ENCODE peak calls at places on chromosomes 7 and 10, in seven cellular contexts. R is Calu3; L is fibroblast of gingiva; S is effector CD4-positive, alpha-beta T cell; Q is NCI-H748 treated with DMSO at 0.1 percent for 48 hours; W is breast epithelium; O is AML-193. D is an unnamed sample.
A peak's percentile ranks its signal among the peaks of the same experiment; 100 is the strongest.

GRCh38 chr7:50625360-50625759 is 60.2 kb upstream of the DDC start:
- DNase-seq in Q (no peak), L (no peak), R (no peak), O (no peak), S (no peak), W (no peak), D (no peak)

GRCh38 chr7:29865526-29865925 is 59.2 kb downstream of the WIPF3 start:
- DNase-seq in S (no peak), L (peak; percentile 70), W (no peak), R (no peak), O (no peak), Q (no peak), D (peak; percentile 79)

GRCh38 chr10:79133386-79133785 is 64.6 kb downstream of the ZMIZ1 start:
- DNase-seq in Q (no peak), O (no peak), L (no peak), W (no peak), S (no peak), R (no peak), D (no peak)

GRCh38 chr7:32587431-32587948 is 92.2 kb downstream of the AVL9 start:
- DNase-seq in O (no peak), R (no peak), W (no peak), Q (no peak), L (peak; percentile 72), S (no peak), D (peak; percentile 97)

GRCh38 chr10:89959433-89960110 is 258.2 kb downstream of the KIF20B start:
- DNase-seq in Q (no peak), W (no peak), L (no peak), S (no peak), O (no peak), R (no peak), D (no peak)

GRCh38 chr7:64883113-64883905 is 19.8 kb upstream of the ZNF273 start:
- DNase-seq in O (no peak), Q (no peak), L (no peak), W (no peak), S (no peak), R (no peak), D (no peak)

GRCh38 chr10:18505719-18506118 is 145.7 kb downstream of the NSUN6 start:
- DNase-seq in S (no peak), Q (no peak), W (no peak), R (no peak), O (no peak), L (peak; percentile 75), D (no peak)

GRCh38 chr7:107414198-107414597 is 55.7 kb upstream of the GPR22 start:
- DNase-seq in L (no peak), S (no peak), Q (no peak), O (no peak), W (no peak), R (no peak), D (no peak)

GRCh38 chr7:485188-486081 is 34.2 kb downstream of the PDGFA start:
- DNase-seq in L (no peak), W (no peak), Q (no peak), O (no peak), S (no peak), R (peak; percentile 44), D (no peak)

GRCh38 chr7:36667007-36667406 is 57.3 kb downstream of the AOAH start:
- DNase-seq in O (no peak), L (no peak), R (no peak), S (no peak), Q (no peak), W (no peak), D (no peak)

GRCh38 chr10:42790835-42791234 is 8.2 kb downstream of the BMS1 start:
- DNase-seq in L (no peak), W (no peak), O (no peak), Q (no peak), S (no peak), R (no peak), D (peak; percentile 12)

GRCh38 chr7:52689912-52690311 is 345.5 kb upstream of the POM121L12 start:
- DNase-seq in Q (no peak), R (no peak), W (no peak), L (no peak), S (no peak), O (no peak), D (no peak)

GRCh38 chr10:36676321-36677169 is 448.9 kb upstream of the ANKRD30A start:
- DNase-seq in L (peak; percentile 49), Q (peak; percentile 99), O (no peak), R (no peak), W (no peak), S (no peak), D (peak; percentile 78)

GRCh38 chr7:122135275-122135674 is 8.8 kb downstream of the AASS start:
- DNase-seq in O (no peak), Q (no peak), R (peak; percentile 58), W (no peak), S (no peak), L (no peak), D (no peak)